ENCODE peak calls at places on chromosomes 1 and 21, in five cellular contexts. One of them, this sample, is unnamed.

GRCh38 chr1:83543222-83543973 is 455.5 kb downstream of the TTLL7 start:
- DNase-seq in right lobe of liver: no peak
- DNase-seq in CD8-positive, alpha-beta memory T cell: no peak
- DNase-seq in kidney: no peak
- DNase-seq in upper lobe of left lung: no peak
- DNase-seq in this sample: no peak

GRCh38 chr21:28083350-28083749 is 909.3 kb downstream of the LTN1 start:
- DNase-seq in upper lobe of left lung: no peak
- DNase-seq in kidney: no peak
- DNase-seq in right lobe of liver: no peak
- DNase-seq in CD8-positive, alpha-beta memory T cell: no peak
- DNase-seq in this sample: no peak

GRCh38 chr1:7539772-7540175 is 231.3 kb upstream of the VAMP3 start:
- DNase-seq in kidney: peak
- DNase-seq in CD8-positive, alpha-beta memory T cell: peak
- DNase-seq in upper lobe of left lung: peak
- DNase-seq in right lobe of liver: no peak
- DNase-seq in this sample: no peak

GRCh38 chr1:7116001-7116400 is 330.7 kb downstream of the CAMTA1 start:
- DNase-seq in CD8-positive, alpha-beta memory T cell: no peak
- DNase-seq in upper lobe of left lung: no peak
- DNase-seq in kidney: no peak
- DNase-seq in right lobe of liver: no peak
- DNase-seq in this sample: no peak

GRCh38 chr1:179034720-179035119 is 9.0 kb downstream of the FAM20B start:
- DNase-seq in upper lobe of left lung: no peak
- DNase-seq in CD8-positive, alpha-beta memory T cell: no peak
- DNase-seq in right lobe of liver: no peak
- DNase-seq in kidney: no peak
- DNase-seq in this sample: no peak

GRCh38 chr21:38847556-38847955 is 41.8 kb downstream of the ETS2 start:
- DNase-seq in upper lobe of left lung: no peak
- DNase-seq in right lobe of liver: peak
- DNase-seq in kidney: no peak
- DNase-seq in CD8-positive, alpha-beta memory T cell: no peak
- DNase-seq in this sample: no peak

GRCh38 chr1:54378157-54378883 is 27.9 kb downstream of the SSBP3 start:
- DNase-seq in CD8-positive, alpha-beta memory T cell: no peak
- DNase-seq in right lobe of liver: peak
- DNase-seq in upper lobe of left lung: no peak
- DNase-seq in kidney: no peak
- DNase-seq in this sample: no peak

GRCh38 chr1:81044708-81045107 is 756.0 kb upstream of the ADGRL2 start:
- DNase-seq in right lobe of liver: no peak
- DNase-seq in upper lobe of left lung: no peak
- DNase-seq in kidney: no peak
- DNase-seq in CD8-positive, alpha-beta memory T cell: no peak
- DNase-seq in this sample: no peak

GRCh38 chr1:147738739-147739476 is 21.5 kb downstream of the GJA5 start:
- DNase-seq in right lobe of liver: no peak
- DNase-seq in kidney: no peak
- DNase-seq in CD8-positive, alpha-beta memory T cell: no peak
- DNase-seq in upper lobe of left lung: no peak
- DNase-seq in this sample: no peak

GRCh38 chr1:147736847-147737246 is 23.6 kb downstream of the GJA5 start:
- DNase-seq in upper lobe of left lung: no peak
- DNase-seq in right lobe of liver: no peak
- DNase-seq in CD8-positive, alpha-beta memory T cell: no peak
- DNase-seq in kidney: no peak
- DNase-seq in this sample: no peak

GRCh38 chr1:147738129-147738528 is 22.3 kb downstream of the GJA5 start:
- DNase-seq in upper lobe of left lung: no peak
- DNase-seq in kidney: no peak
- DNase-seq in right lobe of liver: no peak
- DNase-seq in CD8-positive, alpha-beta memory T cell: no peak
- DNase-seq in this sample: no peak

GRCh38 chr1:147741075-147741474 is 19.3 kb downstream of the GJA5 start:
- DNase-seq in upper lobe of left lung: no peak
- DNase-seq in CD8-positive, alpha-beta memory T cell: no peak
- DNase-seq in right lobe of liver: no peak
- DNase-seq in kidney: no peak
- DNase-seq in this sample: no peak

DNA sequence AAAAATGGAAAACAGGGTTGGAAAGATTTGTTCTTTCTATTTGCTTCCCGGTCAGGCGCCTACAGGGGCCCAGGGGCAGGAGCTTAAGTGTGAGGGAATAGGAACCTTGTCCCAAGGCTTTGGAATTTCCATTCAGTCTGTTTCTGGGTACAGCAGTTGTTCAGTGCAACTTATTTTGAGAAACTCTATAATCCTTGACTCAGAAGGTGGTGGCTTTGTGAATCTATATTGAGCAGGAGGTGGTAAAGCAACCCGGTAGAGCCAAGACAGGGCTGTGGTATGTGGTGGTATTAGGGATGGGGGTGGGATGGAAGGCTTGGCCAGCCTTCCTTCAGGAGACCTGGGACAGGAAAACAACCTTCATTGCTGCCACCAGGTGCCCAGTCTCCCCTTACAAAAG is 20.0 kb downstream of the GJA5 start:
- DNase-seq in kidney: no peak
- DNase-seq in upper lobe of left lung: no peak
- DNase-seq in CD8-positive, alpha-beta memory T cell: no peak
- DNase-seq in right lobe of liver: no peak
- DNase-seq in this sample: no peak
- H3K27ac ChIP-seq in kidney: no peak
- H3K27ac ChIP-seq in upper lobe of left lung: no peak
- H3K27ac ChIP-seq in CD8-positive, alpha-beta memory T cell: no peak
- H3K27ac ChIP-seq in right lobe of liver: no peak
- H3K27ac ChIP-seq in this sample: no peak

GRCh38 chr1:183241446-183241845 is 55.4 kb downstream of the LAMC2 start:
- DNase-seq in right lobe of liver: no peak
- DNase-seq in CD8-positive, alpha-beta memory T cell: no peak
- DNase-seq in upper lobe of left lung: no peak
- DNase-seq in kidney: no peak
- DNase-seq in this sample: no peak

GRCh38 chr1:183244466-183244865 is 58.4 kb downstream of the LAMC2 start:
- DNase-seq in CD8-positive, alpha-beta memory T cell: no peak
- DNase-seq in kidney: peak
- DNase-seq in right lobe of liver: no peak
- DNase-seq in upper lobe of left lung: peak
- DNase-seq in this sample: no peak

GRCh38 chr1:183239793-183240625 is 53.9 kb downstream of the LAMC2 start:
- DNase-seq in kidney: no peak
- DNase-seq in CD8-positive, alpha-beta memory T cell: no peak
- DNase-seq in right lobe of liver: no peak
- DNase-seq in upper lobe of left lung: no peak
- DNase-seq in this sample: no peak

GRCh38 chr1:183243190-183244065 is 57.4 kb downstream of the LAMC2 start:
- DNase-seq in CD8-positive, alpha-beta memory T cell: no peak
- DNase-seq in kidney: no peak
- DNase-seq in right lobe of liver: no peak
- DNase-seq in upper lobe of left lung: peak
- DNase-seq in this sample: no peak

DNA sequence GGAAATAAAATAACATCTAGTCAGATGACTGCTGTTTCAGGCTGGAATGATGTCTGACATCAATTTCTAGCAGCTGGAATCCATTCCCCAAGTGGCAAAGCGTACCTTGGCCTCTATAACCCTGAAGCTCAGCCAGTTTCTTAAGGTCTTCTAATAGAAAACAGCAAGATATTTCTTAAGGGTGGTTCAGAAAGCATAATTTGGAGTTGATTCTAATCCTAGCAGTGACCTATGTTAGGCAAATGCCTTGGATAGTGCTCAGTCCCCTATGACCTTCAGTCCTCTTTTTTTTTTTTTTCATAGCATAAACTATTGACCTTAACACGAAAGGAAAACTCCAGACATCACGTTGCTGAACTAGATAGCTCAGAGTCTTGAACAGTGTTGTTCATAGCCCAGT is 56.5 kb downstream of the LAMC2 start:
- DNase-seq in kidney: no peak
- DNase-seq in CD8-positive, alpha-beta memory T cell: no peak
- DNase-seq in upper lobe of left lung: no peak
- DNase-seq in right lobe of liver: no peak
- DNase-seq in this sample: no peak
- H3K27ac ChIP-seq in kidney: no peak
- H3K27ac ChIP-seq in CD8-positive, alpha-beta memory T cell: no peak
- H3K27ac ChIP-seq in upper lobe of left lung: peak
- H3K27ac ChIP-seq in right lobe of liver: no peak
- H3K27ac ChIP-seq in this sample: no peak

GRCh38 chr1:87135313-87135712 is 193.4 kb upstream of the LMO4 start:
- DNase-seq in right lobe of liver: no peak
- DNase-seq in CD8-positive, alpha-beta memory T cell: no peak
- DNase-seq in kidney: no peak
- DNase-seq in upper lobe of left lung: no peak
- DNase-seq in this sample: no peak
- H3K27ac ChIP-seq in right lobe of liver: no peak
- H3K27ac ChIP-seq in CD8-positive, alpha-beta memory T cell: no peak
- H3K27ac ChIP-seq in kidney: no peak
- H3K27ac ChIP-seq in upper lobe of left lung: no peak
- H3K27ac ChIP-seq in this sample: peak

DNA sequence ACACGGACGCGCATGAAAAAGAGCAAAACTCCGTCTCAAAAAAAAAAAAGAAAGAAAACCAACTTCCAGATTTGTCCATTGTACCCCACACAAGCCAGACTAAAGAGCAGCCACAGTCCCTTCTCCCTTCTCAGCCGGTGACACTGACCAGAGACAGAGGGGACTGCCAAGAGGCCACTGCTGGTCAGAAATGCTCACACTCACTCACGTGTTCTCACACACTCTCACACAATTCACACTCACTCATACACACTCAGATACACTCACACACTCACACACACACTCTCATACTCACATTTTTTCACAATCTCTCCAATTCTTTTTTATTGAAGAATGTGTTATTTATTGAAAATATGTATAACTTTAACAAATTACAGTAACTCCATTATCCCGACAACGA is 90.8 kb upstream of the RAB4A start:
- DNase-seq in CD8-positive, alpha-beta memory T cell: no peak
- DNase-seq in upper lobe of left lung: no peak
- DNase-seq in kidney: no peak
- DNase-seq in right lobe of liver: no peak
- DNase-seq in this sample: no peak
- H3K27ac ChIP-seq in CD8-positive, alpha-beta memory T cell: no peak
- H3K27ac ChIP-seq in upper lobe of left lung: no peak
- H3K27ac ChIP-seq in kidney: no peak
- H3K27ac ChIP-seq in right lobe of liver: no peak
- H3K27ac ChIP-seq in this sample: no peak

GRCh38 chr1:115183158-115183557 is 93.9 kb upstream of the TSPAN2 start:
- DNase-seq in upper lobe of left lung: no peak
- DNase-seq in right lobe of liver: no peak
- DNase-seq in CD8-positive, alpha-beta memory T cell: no peak
- DNase-seq in kidney: no peak
- DNase-seq in this sample: no peak

GRCh38 chr1:115184260-115184950 is 95.1 kb upstream of the TSPAN2 start:
- DNase-seq in kidney: no peak
- DNase-seq in upper lobe of left lung: no peak
- DNase-seq in CD8-positive, alpha-beta memory T cell: no peak
- DNase-seq in right lobe of liver: no peak
- DNase-seq in this sample: no peak

GRCh38 chr1:115184951-115185331 is 95.6 kb upstream of the TSPAN2 start:
- DNase-seq in upper lobe of left lung: no peak
- DNase-seq in kidney: no peak
- DNase-seq in CD8-positive, alpha-beta memory T cell: no peak
- DNase-seq in right lobe of liver: no peak
- DNase-seq in this sample: no peak

GRCh38 chr1:115185351-115185750 is 96.0 kb upstream of the TSPAN2 start:
- DNase-seq in kidney: no peak
- DNase-seq in upper lobe of left lung: no peak
- DNase-seq in CD8-positive, alpha-beta memory T cell: no peak
- DNase-seq in right lobe of liver: no peak
- DNase-seq in this sample: no peak

DNA sequence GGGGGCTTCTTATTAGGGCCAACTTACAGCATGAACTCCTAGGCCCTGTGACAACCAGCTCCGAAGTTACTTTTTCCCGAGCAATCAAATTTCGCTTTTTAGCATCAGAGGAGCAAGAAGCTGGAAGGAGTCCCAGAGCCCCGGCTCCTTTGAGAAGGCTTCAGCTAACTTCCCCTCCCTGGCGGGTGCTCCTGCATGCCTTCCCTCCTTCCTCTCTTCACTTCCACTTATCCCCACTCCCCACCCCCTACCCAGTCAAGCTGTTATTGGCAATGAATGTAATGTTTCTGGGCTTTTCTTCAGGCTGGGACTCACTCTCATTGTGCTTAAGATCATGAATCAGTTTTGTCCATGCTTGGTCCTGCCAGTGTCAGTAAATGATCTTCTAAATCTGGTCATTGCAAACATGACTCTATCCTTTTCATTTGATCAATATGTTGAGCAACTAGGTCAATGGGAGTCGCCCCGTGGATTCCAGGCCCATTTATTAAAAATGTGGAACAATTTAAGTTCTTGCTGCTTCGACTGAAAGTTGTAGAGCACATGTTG is 94.5 kb upstream of the TSPAN2 start:
- DNase-seq in right lobe of liver: no peak
- DNase-seq in kidney: no peak
- DNase-seq in CD8-positive, alpha-beta memory T cell: no peak
- DNase-seq in upper lobe of left lung: no peak
- DNase-seq in this sample: no peak
- H3K27ac ChIP-seq in right lobe of liver: no peak
- H3K27ac ChIP-seq in kidney: no peak
- H3K27ac ChIP-seq in CD8-positive, alpha-beta memory T cell: no peak
- H3K27ac ChIP-seq in upper lobe of left lung: no peak
- H3K27ac ChIP-seq in this sample: no peak

GRCh38 chr1:5391725-5392124 is 600.5 kb downstream of the NPHP4 start:
- DNase-seq in right lobe of liver: no peak
- DNase-seq in upper lobe of left lung: no peak
- DNase-seq in CD8-positive, alpha-beta memory T cell: no peak
- DNase-seq in kidney: no peak
- DNase-seq in this sample: no peak

GRCh38 chr1:5386371-5386770 is 605.9 kb downstream of the NPHP4 start:
- DNase-seq in upper lobe of left lung: no peak
- DNase-seq in CD8-positive, alpha-beta memory T cell: no peak
- DNase-seq in right lobe of liver: no peak
- DNase-seq in kidney: no peak
- DNase-seq in this sample: no peak

GRCh38 chr1:5390497-5390896 is 601.7 kb downstream of the NPHP4 start:
- DNase-seq in upper lobe of left lung: no peak
- DNase-seq in right lobe of liver: no peak
- DNase-seq in kidney: no peak
- DNase-seq in CD8-positive, alpha-beta memory T cell: no peak
- DNase-seq in this sample: no peak

GRCh38 chr1:5388622-5389021 is 603.6 kb downstream of the NPHP4 start:
- DNase-seq in kidney: no peak
- DNase-seq in right lobe of liver: no peak
- DNase-seq in upper lobe of left lung: no peak
- DNase-seq in CD8-positive, alpha-beta memory T cell: no peak
- DNase-seq in this sample: no peak

GRCh38 chr1:5389101-5389885 is 602.9 kb downstream of the NPHP4 start:
- DNase-seq in upper lobe of left lung: no peak
- DNase-seq in CD8-positive, alpha-beta memory T cell: peak
- DNase-seq in right lobe of liver: no peak
- DNase-seq in kidney: no peak
- DNase-seq in this sample: no peak
- H3K27ac ChIP-seq in upper lobe of left lung: no peak
- H3K27ac ChIP-seq in CD8-positive, alpha-beta memory T cell: peak
- H3K27ac ChIP-seq in right lobe of liver: no peak
- H3K27ac ChIP-seq in kidney: no peak
- H3K27ac ChIP-seq in this sample: no peak